ENCODE peak calls at places on chromosome 6, in eight cellular contexts. One of them, this sample, is unnamed.

GRCh38 chr6:128508588-128509296 is 11.7 kb downstream of the PTPRK start:
- DNase-seq in AG04449: peak; percentile 56
- DNase-seq in psoas muscle: no peak
- DNase-seq in cardiac fibroblast: peak; percentile 98
- DNase-seq in fibroblast of the aortic adventitia: peak; percentile 89
- DNase-seq in uterus: no peak
- DNase-seq in BJ: peak; percentile 48
- DNase-seq in fibroblast of lung: peak; percentile 88
- DNase-seq in this sample: peak; percentile 75

GRCh38 chr6:971981-972640 is 279.2 kb upstream of the EXOC2 start:
- DNase-seq in cardiac fibroblast: no peak
- DNase-seq in fibroblast of lung: no peak
- DNase-seq in psoas muscle: no peak
- DNase-seq in fibroblast of the aortic adventitia: no peak
- DNase-seq in BJ: peak; percentile 83
- DNase-seq in uterus: no peak
- DNase-seq in AG04449: peak; percentile 5
- DNase-seq in this sample: peak; percentile 66

GRCh38 chr6:5214570-5215052 is 46.1 kb downstream of the LYRM4 start:
- DNase-seq in AG04449: no peak
- DNase-seq in psoas muscle: no peak
- DNase-seq in BJ: no peak
- DNase-seq in cardiac fibroblast: peak; percentile 63
- DNase-seq in uterus: no peak
- DNase-seq in fibroblast of lung: peak; percentile 87
- DNase-seq in fibroblast of the aortic adventitia: peak; percentile 55
- DNase-seq in this sample: peak; percentile 78

GRCh38 chr6:122995930-122996796 is at the start of gene CLVS2:
- DNase-seq in BJ: no peak
- DNase-seq in psoas muscle: peak; percentile 44
- DNase-seq in fibroblast of the aortic adventitia: peak; percentile 3
- DNase-seq in cardiac fibroblast: peak; percentile 53
- DNase-seq in uterus: peak; percentile 55
- DNase-seq in fibroblast of lung: peak; percentile 20
- DNase-seq in AG04449: no peak
- DNase-seq in this sample: no peak

GRCh38 chr6:75431379-75431778 is 62.2 kb downstream of the FILIP1 start:
- DNase-seq in uterus: no peak
- DNase-seq in cardiac fibroblast: peak; percentile 44
- DNase-seq in fibroblast of the aortic adventitia: no peak
- DNase-seq in AG04449: no peak
- DNase-seq in BJ: no peak
- DNase-seq in psoas muscle: peak; percentile 69
- DNase-seq in fibroblast of lung: peak; percentile 54
- DNase-seq in this sample: no peak

GRCh38 chr6:157758516-157759023 is 64.5 kb upstream of the SNX9 start:
- DNase-seq in AG04449: no peak
- DNase-seq in psoas muscle: no peak
- DNase-seq in fibroblast of the aortic adventitia: no peak
- DNase-seq in cardiac fibroblast: no peak
- DNase-seq in BJ: no peak
- DNase-seq in fibroblast of lung: no peak
- DNase-seq in uterus: no peak
- DNase-seq in this sample: no peak

GRCh38 chr6:100881707-100882040 is 545 bp upstream of the ASCC3 start:
- DNase-seq in fibroblast of lung: peak; percentile 37
- DNase-seq in fibroblast of the aortic adventitia: peak; percentile 36
- DNase-seq in uterus: no peak
- DNase-seq in AG04449: no peak
- DNase-seq in cardiac fibroblast: no peak
- DNase-seq in psoas muscle: no peak
- DNase-seq in BJ: no peak
- DNase-seq in this sample: no peak

GRCh38 chr6:30443657-30444450 is 45.5 kb upstream of the HLA-E start:
- DNase-seq in psoas muscle: no peak
- DNase-seq in fibroblast of the aortic adventitia: peak; percentile 10
- DNase-seq in uterus: no peak
- DNase-seq in cardiac fibroblast: no peak
- DNase-seq in AG04449: no peak
- DNase-seq in BJ: no peak
- DNase-seq in fibroblast of lung: peak; percentile 6
- DNase-seq in this sample: no peak

GRCh38 chr6:105211831-105212230 is 32.0 kb upstream of the POPDC3 start:
- DNase-seq in AG04449: no peak
- DNase-seq in cardiac fibroblast: peak; percentile 55
- DNase-seq in psoas muscle: no peak
- DNase-seq in fibroblast of lung: peak; percentile 56
- DNase-seq in uterus: no peak
- DNase-seq in fibroblast of the aortic adventitia: peak; percentile 56
- DNase-seq in BJ: no peak
- DNase-seq in this sample: no peak

GRCh38 chr6:160172704-160173103 is 51.1 kb downstream of the SLC22A1 start:
- DNase-seq in psoas muscle: no peak
- DNase-seq in uterus: no peak
- DNase-seq in fibroblast of lung: no peak
- DNase-seq in fibroblast of the aortic adventitia: no peak
- DNase-seq in BJ: no peak
- DNase-seq in cardiac fibroblast: no peak
- DNase-seq in AG04449: no peak
- DNase-seq in this sample: no peak

GRCh38 chr6:137799950-137800568 is 67.0 kb upstream of the TNFAIP3 start:
- DNase-seq in cardiac fibroblast: peak; percentile 83
- DNase-seq in fibroblast of lung: peak; percentile 63
- DNase-seq in psoas muscle: no peak
- DNase-seq in fibroblast of the aortic adventitia: peak; percentile 56
- DNase-seq in AG04449: no peak
- DNase-seq in uterus: peak; percentile 69
- DNase-seq in BJ: no peak
- DNase-seq in this sample: peak; percentile 25

GRCh38 chr6:137175157-137175889 is 1.9 kb upstream of the IL22RA2 start:
- DNase-seq in fibroblast of lung: no peak
- DNase-seq in psoas muscle: no peak
- DNase-seq in BJ: no peak
- DNase-seq in AG04449: no peak
- DNase-seq in cardiac fibroblast: no peak
- DNase-seq in fibroblast of the aortic adventitia: no peak
- DNase-seq in uterus: no peak
- DNase-seq in this sample: no peak

GRCh38 chr6:73513496-73513854 is 7.4 kb downstream of the EEF1A1 start:
- DNase-seq in uterus: no peak
- DNase-seq in fibroblast of lung: peak; percentile 30
- DNase-seq in BJ: no peak
- DNase-seq in psoas muscle: no peak
- DNase-seq in cardiac fibroblast: peak; percentile 52
- DNase-seq in fibroblast of the aortic adventitia: peak; percentile 37
- DNase-seq in AG04449: no peak
- DNase-seq in this sample: no peak

GRCh38 chr6:45915776-45916348 is 99.8 kb downstream of the CLIC5 start:
- DNase-seq in fibroblast of lung: no peak
- DNase-seq in uterus: no peak
- DNase-seq in AG04449: no peak
- DNase-seq in cardiac fibroblast: no peak
- DNase-seq in fibroblast of the aortic adventitia: no peak
- DNase-seq in psoas muscle: no peak
- DNase-seq in BJ: no peak
- DNase-seq in this sample: no peak

GRCh38 chr6:30169658-30170614 is 6.6 kb downstream of the TRIM15 start:
- DNase-seq in AG04449: peak; percentile 14
- DNase-seq in uterus: no peak
- DNase-seq in fibroblast of lung: peak; percentile 63
- DNase-seq in fibroblast of the aortic adventitia: peak; percentile 79
- DNase-seq in cardiac fibroblast: peak; percentile 73
- DNase-seq in BJ: no peak
- DNase-seq in psoas muscle: no peak
- DNase-seq in this sample: peak; percentile 32

GRCh38 chr6:129345890-129346289 is 364.1 kb downstream of the ARHGAP18 start:
- DNase-seq in cardiac fibroblast: peak; percentile 86
- DNase-seq in uterus: no peak
- DNase-seq in psoas muscle: no peak
- DNase-seq in BJ: peak; percentile 37
- DNase-seq in fibroblast of lung: peak; percentile 73
- DNase-seq in AG04449: peak; percentile 56
- DNase-seq in fibroblast of the aortic adventitia: peak; percentile 89
- DNase-seq in this sample: peak; percentile 12

GRCh38 chr6:24564081-24564480 is 69.3 kb downstream of the ALDH5A1 start:
- DNase-seq in cardiac fibroblast: no peak
- DNase-seq in BJ: no peak
- DNase-seq in psoas muscle: no peak
- DNase-seq in uterus: no peak
- DNase-seq in AG04449: no peak
- DNase-seq in fibroblast of lung: no peak
- DNase-seq in fibroblast of the aortic adventitia: no peak
- DNase-seq in this sample: no peak

GRCh38 chr6:162123797-162124196 is 603.8 kb downstream of the PRKN start:
- DNase-seq in uterus: no peak
- DNase-seq in cardiac fibroblast: no peak
- DNase-seq in psoas muscle: no peak
- DNase-seq in BJ: no peak
- DNase-seq in AG04449: no peak
- DNase-seq in fibroblast of lung: peak; percentile 48
- DNase-seq in fibroblast of the aortic adventitia: no peak
- DNase-seq in this sample: no peak
- TF ChIP-seq CTCF in uterus: no peak
- TF ChIP-seq CTCF in cardiac fibroblast: no peak
- TF ChIP-seq CTCF in psoas muscle: peak; percentile 8
- TF ChIP-seq CTCF in BJ: no peak
- TF ChIP-seq CTCF in AG04449: no peak
- TF ChIP-seq CTCF in fibroblast of lung: peak; percentile 54
- TF ChIP-seq CTCF in fibroblast of the aortic adventitia: no peak
- TF ChIP-seq CTCF in this sample: no peak

DNA sequence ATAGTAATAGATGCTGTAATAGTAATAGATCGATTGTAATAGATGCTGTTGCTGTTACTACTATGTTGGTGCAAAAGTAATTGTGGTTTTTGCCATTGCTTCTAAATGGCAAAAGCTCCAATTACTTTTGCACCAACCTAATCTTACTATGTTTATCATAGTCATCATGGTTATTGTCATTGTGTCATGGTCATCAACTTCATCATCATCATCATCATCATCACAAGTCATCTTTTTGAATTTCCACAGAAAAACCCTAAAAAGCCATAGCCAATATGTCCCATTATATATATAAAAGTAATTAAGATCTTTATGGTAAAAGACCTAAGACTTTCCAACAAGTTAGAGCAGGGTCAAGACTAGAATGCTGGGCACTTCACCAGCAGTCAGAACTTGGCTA is 435.1 kb upstream of the MARCKS start:
- DNase-seq in fibroblast of the aortic adventitia: no peak
- DNase-seq in BJ: no peak
- DNase-seq in psoas muscle: no peak
- DNase-seq in cardiac fibroblast: no peak
- DNase-seq in AG04449: no peak
- DNase-seq in uterus: no peak
- DNase-seq in fibroblast of lung: no peak
- DNase-seq in this sample: no peak
- H3K4me3 ChIP-seq in fibroblast of the aortic adventitia: no peak overlapping the region
- H3K4me3 ChIP-seq in BJ: no peak overlapping the region
- H3K4me3 ChIP-seq in psoas muscle: no peak overlapping the region
- H3K4me3 ChIP-seq in cardiac fibroblast: no peak overlapping the region
- H3K4me3 ChIP-seq in AG04449: no peak overlapping the region
- H3K4me3 ChIP-seq in uterus: no peak overlapping the region
- H3K4me3 ChIP-seq in fibroblast of lung: no peak overlapping the region
- H3K4me3 ChIP-seq in this sample: no peak overlapping the region

DNA sequence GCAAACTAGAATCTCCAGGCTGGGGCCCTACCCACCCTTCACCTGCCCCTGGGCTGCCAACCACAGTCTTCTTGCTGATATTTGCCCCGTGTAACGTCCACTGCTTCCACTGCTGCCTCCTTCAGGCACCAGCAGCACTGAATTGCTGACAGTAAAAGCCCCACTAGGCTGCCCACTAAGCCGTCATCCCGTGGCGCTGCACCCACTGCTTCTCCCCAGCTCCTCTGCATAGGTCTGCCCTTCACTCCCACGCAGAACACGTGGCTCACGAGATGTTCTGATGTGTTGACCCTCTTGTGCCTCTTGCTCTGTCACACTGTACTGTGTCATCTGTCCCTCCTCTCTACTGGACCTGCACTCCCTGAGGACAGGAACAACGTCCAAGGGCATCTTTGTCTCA is 86.3 kb upstream of the HIVEP1 start:
- DNase-seq in psoas muscle: no peak
- DNase-seq in fibroblast of the aortic adventitia: no peak
- DNase-seq in cardiac fibroblast: no peak
- DNase-seq in fibroblast of lung: no peak
- DNase-seq in AG04449: no peak
- DNase-seq in BJ: no peak
- DNase-seq in uterus: no peak
- DNase-seq in this sample: no peak
- TF ChIP-seq CTCF in psoas muscle: no peak
- TF ChIP-seq CTCF in fibroblast of the aortic adventitia: no peak
- TF ChIP-seq CTCF in cardiac fibroblast: no peak
- TF ChIP-seq CTCF in fibroblast of lung: no peak
- TF ChIP-seq CTCF in AG04449: no peak
- TF ChIP-seq CTCF in BJ: no peak
- TF ChIP-seq CTCF in uterus: no peak
- TF ChIP-seq CTCF in this sample: no peak

GRCh38 chr6:142926494-142927273 is 18.3 kb downstream of the HIVEP2 start:
- DNase-seq in fibroblast of lung: peak; percentile 94
- DNase-seq in BJ: no peak
- DNase-seq in psoas muscle: peak; percentile 93
- DNase-seq in AG04449: no peak
- DNase-seq in uterus: peak; percentile 84
- DNase-seq in fibroblast of the aortic adventitia: peak; percentile 85
- DNase-seq in cardiac fibroblast: peak; percentile 92
- DNase-seq in this sample: no peak

GRCh38 chr6:142926177-142926493 is 18.8 kb downstream of the HIVEP2 start:
- DNase-seq in cardiac fibroblast: no peak
- DNase-seq in AG04449: no peak
- DNase-seq in fibroblast of lung: peak; percentile 36
- DNase-seq in uterus: no peak
- DNase-seq in BJ: no peak
- DNase-seq in psoas muscle: no peak
- DNase-seq in fibroblast of the aortic adventitia: peak; percentile 43
- DNase-seq in this sample: no peak

GRCh38 chr6:142927904-142928303 is 17.1 kb downstream of the HIVEP2 start:
- DNase-seq in BJ: no peak
- DNase-seq in fibroblast of lung: peak; percentile 33
- DNase-seq in psoas muscle: no peak
- DNase-seq in AG04449: no peak
- DNase-seq in uterus: no peak
- DNase-seq in cardiac fibroblast: peak; percentile 49
- DNase-seq in fibroblast of the aortic adventitia: peak; percentile 19
- DNase-seq in this sample: no peak

GRCh38 chr6:142925575-142926110 is 19.3 kb downstream of the HIVEP2 start:
- DNase-seq in fibroblast of the aortic adventitia: peak; percentile 85
- DNase-seq in fibroblast of lung: peak; percentile 93
- DNase-seq in cardiac fibroblast: peak; percentile 93
- DNase-seq in uterus: no peak
- DNase-seq in AG04449: no peak
- DNase-seq in BJ: no peak
- DNase-seq in psoas muscle: no peak
- DNase-seq in this sample: no peak

DNA sequence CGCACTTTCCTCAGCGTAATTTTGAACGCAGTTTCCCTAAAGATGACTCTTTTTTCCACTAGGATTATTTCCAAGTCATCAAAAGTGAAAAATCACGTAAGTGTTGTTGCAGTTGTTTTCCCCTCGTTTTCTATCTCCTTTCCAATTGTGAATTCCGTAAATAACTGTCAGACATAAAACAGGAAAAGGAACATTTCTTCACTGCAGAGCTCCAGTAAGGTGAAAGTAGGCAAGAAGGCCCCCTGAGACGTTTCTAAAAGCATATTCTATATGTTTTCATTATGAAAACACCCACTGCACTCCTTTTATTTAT is 17.7 kb downstream of the HIVEP2 start:
- DNase-seq in fibroblast of lung: no peak
- DNase-seq in uterus: no peak
- DNase-seq in fibroblast of the aortic adventitia: no peak
- DNase-seq in AG04449: no peak
- DNase-seq in BJ: no peak
- DNase-seq in cardiac fibroblast: peak; percentile 74
- DNase-seq in psoas muscle: no peak
- DNase-seq in this sample: no peak
- H3K4me3 ChIP-seq in fibroblast of lung: peak overlapping the region; percentile 73
- H3K4me3 ChIP-seq in uterus: peak overlapping the region; percentile 49
- H3K4me3 ChIP-seq in fibroblast of the aortic adventitia: peak overlapping the region; percentile 71
- H3K4me3 ChIP-seq in AG04449: peak overlapping the region; percentile 62
- H3K4me3 ChIP-seq in BJ: peak overlapping the region; percentile 52
- H3K4me3 ChIP-seq in cardiac fibroblast: peak overlapping the region; percentile 63
- H3K4me3 ChIP-seq in psoas muscle: peak overlapping the region; percentile 76
- H3K4me3 ChIP-seq in this sample: peak overlapping the region; percentile 55

This sample was measured in HFF-Myc.